ENCODE peak calls at places on chromosomes 7 and 10, in four cellular contexts. Z is T47D, J is NCI-H524 treated with DMSO at 0.1 percent for 48 hours, D is GM12892. W is an unnamed sample.

GRCh38 chr10:132805599-132805998 is 19.7 kb upstream of the NKX6-2 start:
- DNase-seq in D (no peak), J (no peak), Z (no peak), W (no peak)

GRCh38 chr7:13851756-13852155 is 137.7 kb downstream of the ETV1 start:
- DNase-seq in J (no peak), D (no peak), Z (no peak), W (peak)

GRCh38 chr10:23158370-23158769 is 33.7 kb upstream of the PTF1A start:
- DNase-seq in Z (peak), D (no peak), J (no peak), W (no peak)

GRCh38 chr10:58743466-58744115 is 230.9 kb downstream of the BICC1 start:
- DNase-seq in D (no peak), J (no peak), Z (no peak), W (no peak)

GRCh38 chr7:43590862-43591550 is 8.1 kb downstream of the STK17A start:
- DNase-seq in Z (no peak), J (no peak), D (no peak), W (no peak)

GRCh38 chr7:139619367-139619657 is 95.8 kb downstream of the CLEC2L start:
- DNase-seq in D (no peak), Z (peak), J (no peak), W (peak)

GRCh38 chr7:100654908-100655831 is 1.1 kb downstream of the ACTL6B start:
- DNase-seq in D (no peak), Z (no peak), J (no peak), W (no peak)

GRCh38 chr10:100978896-100979185 is 8.5 kb downstream of the MRPL43 start:
- DNase-seq in J (no peak), D (no peak), Z (no peak), W (no peak)

GRCh38 chr10:31867646-31868045 is 61.0 kb downstream of the ARHGAP12 start:
- DNase-seq in D (no peak), J (no peak), Z (no peak), W (no peak)

GRCh38 chr7:106862317-106863183 is 2.5 kb upstream of the PIK3CG start:
- DNase-seq in D (no peak), Z (no peak), J (no peak), W (peak)

GRCh38 chr10:132464256-132465192 is 67.5 kb downstream of the PWWP2B start:
- DNase-seq in J (no peak), Z (no peak), D (no peak), W (no peak)

GRCh38 chr10:99667108-99667751 is 7.9 kb downstream of the ENTPD7 start:
- DNase-seq in Z (no peak), J (no peak), D (no peak), W (peak)

GRCh38 chr10:103551619-103552602 is 58.4 kb downstream of the NEURL1 start:
- DNase-seq in D (no peak), J (no peak), Z (no peak), W (no peak)

GRCh38 chr10:97479939-97480338 is 18.3 kb downstream of the MMS19 start:
- DNase-seq in J (no peak), Z (peak), D (no peak), W (no peak)

GRCh38 chr10:127452568-127452967 is 96.5 kb upstream of the NPS start:
- DNase-seq in J (peak), D (no peak), Z (no peak), W (no peak)

GRCh38 chr7:146414373-146414772 is 297.8 kb downstream of the CNTNAP2 start:
- DNase-seq in Z (no peak), J (no peak), D (no peak), W (no peak)

GRCh38 chr7:106978425-106979386 is 65.8 kb upstream of the PRKAR2B start:
- DNase-seq in D (no peak), J (no peak), Z (no peak), W (no peak)

GRCh38 chr7:139914306-139914747 is 85.3 kb downstream of the TBXAS1 start:
- DNase-seq in D (no peak), Z (no peak), J (no peak), W (no peak)

GRCh38 chr10:63375859-63376258 is 89.9 kb downstream of the JMJD1C start:
- DNase-seq in J (no peak), D (no peak), Z (no peak), W (peak)

GRCh38 chr10:4656576-4657194 is 169.3 kb upstream of the AKR1E2 start:
- DNase-seq in D (no peak), Z (peak), J (no peak), W (no peak)

GRCh38 chr7:45626441-45627430 is 52.6 kb downstream of the ADCY1 start:
- DNase-seq in J (no peak), Z (no peak), D (no peak), W (no peak)

GRCh38 chr7:151736403-151736909 is 140.5 kb downstream of the PRKAG2 start:
- DNase-seq in Z (peak), J (no peak), D (no peak), W (peak)

GRCh38 chr7:19011212-19011611 is 106.2 kb downstream of the TWIST1 start:
- DNase-seq in D (no peak), J (no peak), Z (no peak), W (no peak)

GRCh38 chr10:69861251-69862240 is 59.8 kb downstream of the COL13A1 start:
- DNase-seq in J (no peak), Z (peak), D (no peak), W (peak)

GRCh38 chr10:19098803-19099202 is 50.2 kb downstream of the MALRD1 start:
- DNase-seq in D (no peak), J (no peak), Z (no peak), W (no peak)

GRCh38 chr7:2212906-2213305 is 19.8 kb downstream of the MAD1L1 start:
- DNase-seq in D (no peak), J (no peak), Z (no peak), W (no peak)

GRCh38 chr7:108294595-108294994 is 161.6 kb downstream of the NRCAM start:
- DNase-seq in D (no peak), Z (no peak), J (no peak), W (no peak)